ENCODE peak calls at places on chromosomes 1 and 21, in seven cellular contexts. C, G, S, P, Y, D and L are unnamed samples.
A peak's percentile ranks its signal among the peaks of the same experiment; 100 is the strongest.

GRCh38 chr1:26861286-26861701 is 1.7 kb upstream of the SFN start:
- DNase-seq in C (no peak), G (peak; percentile 46), S (no peak), P (no peak), Y (peak; percentile 37), D (no peak), L (peak; percentile 23)

GRCh38 chr1:183630748-183631147 is 4.8 kb downstream of the ARPC5 start:
- DNase-seq in C (no peak), G (peak; percentile 29), S (no peak), P (no peak), Y (no peak), D (no peak), L (peak; percentile 66)

GRCh38 chr1:78145105-78145580 is 99.4 kb downstream of the GIPC2 start:
- DNase-seq in C (peak; percentile 62), G (peak; percentile 78), S (peak; percentile 52), P (peak; percentile 86), Y (peak; percentile 56), D (no peak), L (peak; percentile 85)

GRCh38 chr1:19416919-19417441 is 68.4 kb downstream of the CAPZB start:
- DNase-seq in C (no peak), G (no peak), S (no peak), P (no peak), Y (no peak), D (no peak), L (no peak)

GRCh38 chr1:172554915-172555314 is 22.0 kb downstream of the SUCO start:
- DNase-seq in C (no peak), G (no peak), S (no peak), P (no peak), Y (no peak), D (no peak), L (no peak)

GRCh38 chr1:12774801-12775345 is 1.3 kb downstream of the PRAMEF12 start:
- DNase-seq in C (no peak), G (no peak), S (no peak), P (no peak), Y (no peak), D (no peak), L (no peak)

GRCh38 chr1:119225831-119226230 is 85.4 kb upstream of the WARS2 start:
- DNase-seq in C (no peak), G (no peak), S (no peak), P (no peak), Y (no peak), D (no peak), L (no peak)

GRCh38 chr1:157774412-157774811 is 2.5 kb downstream of the FCRL2 start:
- DNase-seq in C (no peak), G (no peak), S (no peak), P (no peak), Y (no peak), D (no peak), L (no peak)

GRCh38 chr1:117284408-117285215 is 73.9 kb upstream of the VTCN1 start:
- DNase-seq in C (no peak), G (peak; percentile 70), S (peak; percentile 24), P (peak; percentile 27), Y (peak; percentile 61), D (no peak), L (peak; percentile 62)

GRCh38 chr1:88296227-88297010 is 387.7 kb upstream of the PKN2 start:
- DNase-seq in C (no peak), G (no peak), S (no peak), P (no peak), Y (no peak), D (no peak), L (no peak)

GRCh38 chr21:31459457-31459856 is 115.4 kb upstream of the TIAM1 start:
- DNase-seq in C (no peak), G (no peak), S (no peak), P (no peak), Y (no peak), D (no peak), L (no peak)

GRCh38 chr1:23423415-23424170 is 955 bp downstream of the TCEA3 start:
- DNase-seq in C (peak; percentile 10), G (no peak), S (peak; percentile 53), P (no peak), Y (no peak), D (no peak), L (no peak)

GRCh38 chr1:161743231-161743630 is 6.4 kb upstream of the DUSP12 start:
- DNase-seq in C (no peak), G (no peak), S (no peak), P (no peak), Y (no peak), D (no peak), L (no peak)

GRCh38 chr1:29650476-29650875 is 414.2 kb downstream of the PTPRU start:
- DNase-seq in C (no peak), G (no peak), S (no peak), P (no peak), Y (no peak), D (no peak), L (no peak)

GRCh38 chr1:182357913-182358312 is 33.7 kb downstream of the GLUL start:
- DNase-seq in C (no peak), G (no peak), S (no peak), P (no peak), Y (no peak), D (no peak), L (no peak)

GRCh38 chr21:45592208-45592619 is 50.0 kb upstream of the SLC19A1 start:
- DNase-seq in C (peak; percentile 92), G (no peak), S (no peak), P (peak; percentile 70), Y (no peak), D (no peak), L (no peak)

GRCh38 chr1:65344171-65344570 is 34.8 kb downstream of the DNAJC6 start:
- DNase-seq in C (no peak), G (no peak), S (no peak), P (no peak), Y (no peak), D (no peak), L (peak; percentile 62)

GRCh38 chr1:215589650-215590049 is 22.5 kb downstream of the KCTD3 start:
- DNase-seq in C (no peak), G (no peak), S (no peak), P (no peak), Y (no peak), D (no peak), L (no peak)

GRCh38 chr1:32817815-32818786 is 648 bp downstream of the S100PBP start:
- DNase-seq in C (peak; percentile 53), G (peak; percentile 64), S (peak; percentile 74), P (peak; percentile 64), Y (peak; percentile 37), D (peak; percentile 45), L (peak; percentile 67)

GRCh38 chr21:41768371-41769042 is 1.7 kb upstream of the RIPK4 start:
- DNase-seq in C (peak; percentile 36), G (peak; percentile 51), S (no peak), P (no peak), Y (peak; percentile 83), D (no peak), L (peak; percentile 34)

GRCh38 chr1:220067246-220068204 is 21.2 kb upstream of the EPRS1 start:
- DNase-seq in C (no peak), G (no peak), S (no peak), P (no peak), Y (no peak), D (no peak), L (no peak)

GRCh38 chr1:234647245-234647644 is 37.3 kb upstream of the IRF2BP2 start:
- DNase-seq in C (no peak), G (no peak), S (no peak), P (peak; percentile 75), Y (no peak), D (no peak), L (no peak)

GRCh38 chr21:33069994-33070811 is at the start of gene OLIG1:
- DNase-seq in C (peak; percentile 48), G (peak; percentile 11), S (peak; percentile 31), P (no peak), Y (no peak), D (peak; percentile 72), L (no peak)

GRCh38 chr1:16087733-16088132 is 14.3 kb upstream of the FAM131C start:
- DNase-seq in C (no peak), G (no peak), S (no peak), P (no peak), Y (no peak), D (no peak), L (no peak)

GRCh38 chr1:240232548-240232947 is 140.9 kb downstream of the FMN2 start:
- DNase-seq in C (no peak), G (peak; percentile 52), S (no peak), P (no peak), Y (peak; percentile 38), D (no peak), L (peak; percentile 93)

GRCh38 chr21:20882462-20883415 is 115.5 kb upstream of the NCAM2 start:
- DNase-seq in C (peak; percentile 32), G (peak; percentile 30), S (no peak), P (peak; percentile 44), Y (peak; percentile 14), D (no peak), L (peak; percentile 60)